ENCODE peak calls at places on chromosomes 7 and 10, in ten cellular contexts. B, I, Y, H, E, X, Q, W, G and R are unnamed samples.

GRCh38 chr7:105163718-105164117 is 149.7 kb downstream of the KMT2E start:
- DNase-seq in B (no peak), I (no peak), Y (no peak), H (no peak), E (no peak), X (no peak), Q (no peak), W (no peak), G (no peak), R (no peak)

GRCh38 chr7:6392712-6393666 is 54.8 kb downstream of the DAGLB start:
- DNase-seq in B (peak), I (no peak), Y (peak), H (no peak), E (peak), X (peak), Q (peak), W (no peak), G (peak), R (peak)

GRCh38 chr7:1927942-1928341 is 257.9 kb downstream of the ELFN1 start:
- DNase-seq in B (no peak), I (no peak), Y (no peak), H (no peak), E (no peak), X (no peak), Q (no peak), W (no peak), G (no peak), R (no peak)

GRCh38 chr10:104581884-104582603 is 59.0 kb upstream of the SORCS3 start:
- DNase-seq in B (peak), I (no peak), Y (peak), H (no peak), E (no peak), X (peak), Q (no peak), W (no peak), G (peak), R (no peak)

GRCh38 chr10:125172694-125173093 is 12.3 kb upstream of the CTBP2 start:
- DNase-seq in B (no peak), I (no peak), Y (no peak), H (no peak), E (no peak), X (no peak), Q (no peak), W (no peak), G (no peak), R (no peak)

GRCh38 chr10:76051007-76051936 is 619.8 kb downstream of the LRMDA start:
- DNase-seq in B (no peak), I (no peak), Y (no peak), H (no peak), E (no peak), X (no peak), Q (no peak), W (no peak), G (no peak), R (no peak)

GRCh38 chr10:15763001-15763400 is 43.3 kb upstream of the ITGA8 start:
- DNase-seq in B (no peak), I (peak), Y (no peak), H (no peak), E (no peak), X (no peak), Q (no peak), W (no peak), G (no peak), R (no peak)

GRCh38 chr7:130359276-130359857 is 14.8 kb downstream of the CPA5 start:
- DNase-seq in B (no peak), I (no peak), Y (no peak), H (no peak), E (no peak), X (no peak), Q (no peak), W (no peak), G (no peak), R (no peak)

GRCh38 chr7:43869898-43870240 is 552 bp upstream of the MRPS24 start:
- DNase-seq in B (peak), I (no peak), Y (peak), H (no peak), E (peak), X (peak), Q (peak), W (peak), G (peak), R (no peak)

GRCh38 chr7:46581276-46581675 is 660.2 kb upstream of the IGFBP3 start:
- DNase-seq in B (no peak), I (no peak), Y (no peak), H (no peak), E (no peak), X (no peak), Q (no peak), W (no peak), G (no peak), R (no peak)

GRCh38 chr10:69228151-69228550 is 8.0 kb downstream of the HKDC1 start:
- DNase-seq in B (no peak), I (no peak), Y (no peak), H (no peak), E (no peak), X (no peak), Q (no peak), W (no peak), G (peak), R (no peak)

GRCh38 chr10:78953124-78954008 is 115.4 kb upstream of the ZMIZ1 start:
- DNase-seq in B (peak), I (no peak), Y (no peak), H (no peak), E (no peak), X (no peak), Q (peak), W (no peak), G (no peak), R (no peak)

GRCh38 chr7:115941703-115942268 is 88.8 kb downstream of the TFEC start:
- DNase-seq in B (peak), I (no peak), Y (peak), H (no peak), E (no peak), X (peak), Q (peak), W (no peak), G (peak), R (no peak)

GRCh38 chr7:130877236-130877635 is 143.2 kb upstream of the KLF14 start:
- DNase-seq in B (peak), I (no peak), Y (no peak), H (no peak), E (no peak), X (peak), Q (no peak), W (no peak), G (no peak), R (no peak)

GRCh38 chr7:137626469-137627067 is 220.2 kb downstream of the DGKI start:
- DNase-seq in B (peak), I (no peak), Y (peak), H (peak), E (peak), X (peak), Q (peak), W (peak), G (peak), R (peak)

GRCh38 chr7:1706721-1707613 is 36.9 kb downstream of the ELFN1 start:
- DNase-seq in B (no peak), I (no peak), Y (no peak), H (no peak), E (no peak), X (no peak), Q (peak), W (no peak), G (no peak), R (no peak)

GRCh38 chr10:110138197-110138812 is 69.1 kb upstream of the MXI1 start:
- DNase-seq in B (peak), I (peak), Y (peak), H (peak), E (no peak), X (peak), Q (no peak), W (peak), G (peak), R (no peak)

GRCh38 chr7:121475806-121476205 is 79.7 kb upstream of the FAM3C start:
- DNase-seq in B (no peak), I (no peak), Y (no peak), H (no peak), E (no peak), X (no peak), Q (no peak), W (no peak), G (no peak), R (no peak)

GRCh38 chr10:36247478-36247877 is 605.4 kb upstream of the FZD8 start:
- DNase-seq in B (no peak), I (no peak), Y (no peak), H (no peak), E (no peak), X (no peak), Q (no peak), W (no peak), G (no peak), R (no peak)

GRCh38 chr10:42753507-42754154 is 29.0 kb upstream of the BMS1 start:
- DNase-seq in B (peak), I (peak), Y (no peak), H (no peak), E (peak), X (no peak), Q (peak), W (no peak), G (no peak), R (no peak)

GRCh38 chr10:6139470-6139869 is 50.6 kb downstream of the RBM17 start:
- DNase-seq in B (no peak), I (no peak), Y (no peak), H (no peak), E (no peak), X (no peak), Q (no peak), W (no peak), G (no peak), R (no peak)

GRCh38 chr10:111677747-111678146 is 505.8 kb downstream of the GPAM start:
- DNase-seq in B (no peak), I (no peak), Y (no peak), H (peak), E (no peak), X (no peak), Q (no peak), W (no peak), G (no peak), R (no peak)

GRCh38 chr10:78777466-78778256 is 291.1 kb upstream of the ZMIZ1 start:
- DNase-seq in B (no peak), I (no peak), Y (no peak), H (peak), E (no peak), X (peak), Q (no peak), W (no peak), G (no peak), R (no peak)

GRCh38 chr7:24891173-24891787 is 88.7 kb downstream of the OSBPL3 start:
- DNase-seq in B (no peak), I (peak), Y (no peak), H (no peak), E (no peak), X (no peak), Q (no peak), W (no peak), G (no peak), R (no peak)

GRCh38 chr10:112835933-112836564 is 114.0 kb upstream of the TCF7L2 start:
- DNase-seq in B (no peak), I (no peak), Y (no peak), H (no peak), E (no peak), X (no peak), Q (no peak), W (no peak), G (peak), R (no peak)

GRCh38 chr7:149422914-149423285 is 38.0 kb downstream of the ZNF777 start:
- DNase-seq in B (no peak), I (no peak), Y (no peak), H (no peak), E (peak), X (no peak), Q (no peak), W (no peak), G (no peak), R (peak)

GRCh38 chr7:157017149-157017548 is 6.7 kb upstream of the MNX1 start:
- DNase-seq in B (no peak), I (no peak), Y (no peak), H (no peak), E (no peak), X (no peak), Q (no peak), W (no peak), G (no peak), R (no peak)

GRCh38 chr7:34787586-34787985 is 129.6 kb downstream of the NPSR1 start:
- DNase-seq in B (no peak), I (no peak), Y (no peak), H (no peak), E (no peak), X (no peak), Q (no peak), W (no peak), G (no peak), R (no peak)

GRCh38 chr7:140621326-140622035 is 19.1 kb downstream of the DENND2A start:
- DNase-seq in B (peak), I (no peak), Y (no peak), H (no peak), E (no peak), X (peak), Q (peak), W (no peak), G (peak), R (no peak)

GRCh38 chr7:83947260-83947659 is 247.3 kb downstream of the SEMA3A start:
- DNase-seq in B (peak), I (no peak), Y (no peak), H (no peak), E (peak), X (no peak), Q (peak), W (peak), G (peak), R (no peak)

GRCh38 chr7:54946764-54947163 is 72.1 kb upstream of the EGFR start:
- DNase-seq in B (no peak), I (no peak), Y (peak), H (no peak), E (no peak), X (no peak), Q (no peak), W (no peak), G (no peak), R (no peak)

GRCh38 chr7:3157541-3158287 is 114.0 kb upstream of the CARD11 start:
- DNase-seq in B (peak), I (no peak), Y (no peak), H (no peak), E (no peak), X (peak), Q (peak), W (no peak), G (no peak), R (no peak)

GRCh38 chr10:3955954-3956617 is 171.1 kb upstream of the KLF6 start:
- DNase-seq in B (peak), I (no peak), Y (no peak), H (no peak), E (no peak), X (no peak), Q (no peak), W (no peak), G (no peak), R (no peak)